ENCODE peak calls at places on chromosomes 6 and 20, in four cellular contexts. One of them, this sample, is unnamed.

GRCh38 chr6:55748880-55749279 is 126.5 kb downstream of the BMP5 start:
- DNase-seq in choroid plexus epithelial cell: no peak
- DNase-seq in body of pancreas: no peak
- DNase-seq in nephron progenitor cell: no peak
- DNase-seq in this sample: no peak

GRCh38 chr20:10795286-10796026 is 121.7 kb upstream of the JAG1 start:
- DNase-seq in choroid plexus epithelial cell: no peak
- DNase-seq in body of pancreas: peak; percentile 27
- DNase-seq in nephron progenitor cell: peak; percentile 30
- DNase-seq in this sample: peak; percentile 33

GRCh38 chr20:23362392-23363256 is 642 bp downstream of the GZF1 start:
- DNase-seq in choroid plexus epithelial cell: peak; percentile 47
- DNase-seq in body of pancreas: peak; percentile 55
- DNase-seq in nephron progenitor cell: no peak
- DNase-seq in this sample: no peak

GRCh38 chr6:11333292-11333849 is 100.9 kb upstream of the NEDD9 start:
- DNase-seq in choroid plexus epithelial cell: no peak
- DNase-seq in body of pancreas: no peak
- DNase-seq in nephron progenitor cell: no peak
- DNase-seq in this sample: no peak

GRCh38 chr6:33424855-33425667 is 5.2 kb downstream of the SYNGAP1 start:
- DNase-seq in choroid plexus epithelial cell: no peak
- DNase-seq in body of pancreas: no peak
- DNase-seq in nephron progenitor cell: no peak
- DNase-seq in this sample: no peak

GRCh38 chr6:14337157-14337556 is 219.6 kb downstream of the CD83 start:
- DNase-seq in choroid plexus epithelial cell: peak; percentile 24
- DNase-seq in body of pancreas: no peak
- DNase-seq in nephron progenitor cell: no peak
- DNase-seq in this sample: no peak

GRCh38 chr20:51404297-51405060 is 138.0 kb downstream of the NFATC2 start:
- DNase-seq in choroid plexus epithelial cell: peak; percentile 94
- DNase-seq in body of pancreas: no peak
- DNase-seq in nephron progenitor cell: no peak
- DNase-seq in this sample: no peak

GRCh38 chr6:169158750-169159149 is 94.9 kb downstream of the THBS2 start:
- DNase-seq in choroid plexus epithelial cell: no peak
- DNase-seq in body of pancreas: no peak
- DNase-seq in nephron progenitor cell: no peak
- DNase-seq in this sample: no peak

GRCh38 chr20:37926612-37927011 is 23.7 kb downstream of the VSTM2L start:
- DNase-seq in choroid plexus epithelial cell: no peak
- DNase-seq in body of pancreas: no peak
- DNase-seq in nephron progenitor cell: no peak
- DNase-seq in this sample: no peak

GRCh38 chr6:106510090-106510970 is 119.0 kb downstream of the RTN4IP1 start:
- DNase-seq in choroid plexus epithelial cell: peak; percentile 54
- DNase-seq in body of pancreas: peak; percentile 58
- DNase-seq in nephron progenitor cell: peak; percentile 82
- DNase-seq in this sample: no peak
- TF ChIP-seq CTCF in choroid plexus epithelial cell: peak; percentile 20
- TF ChIP-seq CTCF in body of pancreas: no peak
- TF ChIP-seq CTCF in nephron progenitor cell: peak; percentile 12
- TF ChIP-seq CTCF in this sample: peak; percentile 16

DNA sequence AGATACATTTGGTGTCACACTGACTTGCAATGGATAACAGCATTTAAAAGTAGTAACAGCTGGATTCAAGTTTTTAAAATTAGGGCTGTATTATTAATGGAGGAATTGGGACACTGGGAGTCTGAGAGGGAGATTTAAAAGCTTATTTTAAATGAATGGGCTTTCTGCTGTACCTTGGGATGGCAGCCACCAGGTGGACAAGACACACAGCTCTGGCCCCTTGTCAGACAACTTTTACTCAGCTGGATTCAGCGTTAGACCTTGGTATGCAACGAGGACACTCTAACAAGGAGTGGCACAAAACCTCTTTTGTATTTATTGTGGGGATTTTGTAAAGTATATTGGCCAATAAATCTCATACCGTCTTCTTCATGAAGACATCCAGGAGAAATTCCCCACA is 105.8 kb downstream of the LCA5 start:
- DNase-seq in choroid plexus epithelial cell: no peak
- DNase-seq in body of pancreas: no peak
- DNase-seq in nephron progenitor cell: peak; percentile 6
- DNase-seq in this sample: no peak
- TF ChIP-seq CTCF in choroid plexus epithelial cell: peak; percentile 27
- TF ChIP-seq CTCF in body of pancreas: no peak
- TF ChIP-seq CTCF in nephron progenitor cell: no peak
- TF ChIP-seq CTCF in this sample: peak; percentile 54

DNA sequence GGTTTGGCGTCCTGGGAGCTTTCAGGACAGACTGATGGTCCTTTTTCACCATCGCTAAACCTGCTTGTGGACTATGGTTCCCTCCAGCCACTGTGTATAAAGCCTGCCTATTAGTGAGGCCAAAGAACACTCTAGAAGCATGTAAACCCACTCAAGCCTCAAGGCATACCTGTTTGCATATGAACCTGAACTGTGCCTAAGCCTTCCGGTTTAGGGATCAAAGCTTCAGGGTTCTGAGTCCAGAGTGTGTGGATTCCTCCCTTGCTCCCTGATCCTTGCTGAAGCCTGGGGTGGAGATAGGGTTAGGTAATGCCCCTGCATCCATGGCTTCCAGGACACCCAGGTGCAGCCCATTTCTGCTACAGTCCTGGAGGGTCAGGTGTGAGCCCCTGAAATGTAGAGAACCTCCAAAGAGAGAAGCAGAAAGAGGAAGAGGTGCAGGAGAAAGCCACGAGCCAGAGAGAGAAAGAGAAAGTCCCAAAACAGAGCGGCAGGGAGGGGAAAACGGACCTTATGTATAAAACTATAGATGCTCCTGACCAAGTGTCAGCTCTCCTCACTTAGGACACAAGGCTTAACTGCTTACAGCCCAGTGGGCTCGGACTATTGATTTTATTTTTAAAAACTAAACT is 93.3 kb downstream of the SCML4 start:
- DNase-seq in choroid plexus epithelial cell: no peak
- DNase-seq in body of pancreas: no peak
- DNase-seq in nephron progenitor cell: no peak
- DNase-seq in this sample: no peak
- TF ChIP-seq CTCF in choroid plexus epithelial cell: no peak
- TF ChIP-seq CTCF in body of pancreas: no peak
- TF ChIP-seq CTCF in nephron progenitor cell: no peak
- TF ChIP-seq CTCF in this sample: no peak

DNA sequence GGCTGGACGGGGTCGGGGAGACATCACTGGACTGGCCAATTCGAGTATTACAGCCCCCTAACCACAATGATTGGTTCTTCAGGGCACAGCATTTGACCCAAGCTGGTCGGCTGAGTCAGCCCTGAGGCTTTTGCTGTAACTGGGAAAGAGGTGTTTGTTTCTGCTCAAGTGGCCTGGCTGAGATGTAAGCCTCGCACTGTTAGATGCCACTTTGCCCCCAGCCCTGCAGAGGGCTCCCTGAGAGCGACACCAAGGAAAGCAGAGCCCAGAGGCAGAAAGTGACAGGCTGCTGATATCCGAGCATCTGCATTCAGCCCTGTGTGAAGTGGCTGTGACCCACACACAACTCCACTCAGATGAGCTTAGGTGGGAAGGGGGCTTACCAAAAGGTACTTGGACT is 19.4 kb downstream of the ERGIC3 start:
- DNase-seq in choroid plexus epithelial cell: peak; percentile 64
- DNase-seq in body of pancreas: peak; percentile 43
- DNase-seq in nephron progenitor cell: peak; percentile 26
- DNase-seq in this sample: no peak
- TF ChIP-seq CTCF in choroid plexus epithelial cell: peak; percentile 44
- TF ChIP-seq CTCF in body of pancreas: no peak
- TF ChIP-seq CTCF in nephron progenitor cell: peak; percentile 22
- TF ChIP-seq CTCF in this sample: peak; percentile 45

GRCh38 chr20:53580376-53581111 is 13.1 kb downstream of the ZNF217 start:
- DNase-seq in choroid plexus epithelial cell: no peak
- DNase-seq in body of pancreas: no peak
- DNase-seq in nephron progenitor cell: no peak
- DNase-seq in this sample: no peak
- TF ChIP-seq CTCF in choroid plexus epithelial cell: peak; percentile 7
- TF ChIP-seq CTCF in body of pancreas: no peak
- TF ChIP-seq CTCF in nephron progenitor cell: no peak
- TF ChIP-seq CTCF in this sample: peak; percentile 20

GRCh38 chr6:113570651-113571050 is 286.5 kb upstream of the MARCKS start:
- DNase-seq in choroid plexus epithelial cell: peak; percentile 36
- DNase-seq in body of pancreas: no peak
- DNase-seq in nephron progenitor cell: no peak
- DNase-seq in this sample: no peak
- TF ChIP-seq CTCF in choroid plexus epithelial cell: peak; percentile 43
- TF ChIP-seq CTCF in body of pancreas: no peak
- TF ChIP-seq CTCF in nephron progenitor cell: no peak
- TF ChIP-seq CTCF in this sample: no peak

GRCh38 chr20:6140947-6141346 is 18.1 kb upstream of the FERMT1 start:
- DNase-seq in choroid plexus epithelial cell: peak; percentile 17
- DNase-seq in body of pancreas: no peak
- DNase-seq in nephron progenitor cell: no peak
- DNase-seq in this sample: no peak
- TF ChIP-seq CTCF in choroid plexus epithelial cell: peak; percentile 44
- TF ChIP-seq CTCF in body of pancreas: no peak
- TF ChIP-seq CTCF in nephron progenitor cell: no peak
- TF ChIP-seq CTCF in this sample: peak; percentile 14

GRCh38 chr6:16793828-16794412 is 32.7 kb upstream of the ATXN1 start:
- DNase-seq in choroid plexus epithelial cell: no peak
- DNase-seq in body of pancreas: no peak
- DNase-seq in nephron progenitor cell: no peak
- DNase-seq in this sample: no peak
- TF ChIP-seq CTCF in choroid plexus epithelial cell: no peak
- TF ChIP-seq CTCF in body of pancreas: no peak
- TF ChIP-seq CTCF in nephron progenitor cell: no peak
- TF ChIP-seq CTCF in this sample: peak; percentile 22

DNA sequence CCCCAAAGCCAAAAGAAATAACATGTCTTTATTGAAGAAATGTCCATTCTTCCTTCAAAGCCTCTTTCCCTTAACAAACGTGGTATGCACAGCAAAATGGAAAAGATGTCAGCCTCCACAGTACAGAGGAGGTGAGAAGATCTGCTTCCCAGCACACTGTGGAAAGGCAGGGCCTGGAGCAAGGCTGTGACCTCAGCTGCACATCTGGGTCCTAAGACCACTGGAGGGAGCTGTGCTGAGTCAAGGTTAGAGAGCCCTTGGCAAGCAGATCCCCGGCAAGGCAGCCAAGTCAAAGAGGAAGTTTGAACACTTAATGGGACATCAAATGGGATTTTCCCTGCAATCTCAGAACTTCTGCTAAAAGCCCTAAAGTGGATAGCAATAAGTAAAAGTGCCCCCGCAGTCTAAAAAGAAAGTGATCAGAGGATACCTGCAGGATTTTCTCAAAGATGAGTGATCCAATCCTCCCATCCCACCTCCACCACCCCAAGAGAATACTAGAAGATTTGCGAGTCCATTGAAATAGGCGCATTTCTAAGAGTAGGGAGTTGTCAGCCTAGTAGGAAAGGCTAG is 39.4 kb downstream of the UNC5CL start:
- DNase-seq in choroid plexus epithelial cell: peak; percentile 39
- DNase-seq in body of pancreas: peak; percentile 78
- DNase-seq in nephron progenitor cell: peak; percentile 46
- DNase-seq in this sample: no peak
- TF ChIP-seq CTCF in choroid plexus epithelial cell: peak; percentile 40
- TF ChIP-seq CTCF in body of pancreas: no peak
- TF ChIP-seq CTCF in nephron progenitor cell: peak; percentile 47
- TF ChIP-seq CTCF in this sample: peak; percentile 56

This sample was measured in progenitor cell of endocrine pancreas.